ENCODE peak calls at places on chromosomes 13 and 19, in nine cellular contexts. R is heart left ventricle, Q is nephron progenitor cell, G is lower lobe of right lung, F is brain microvascular endothelial cell, J is endodermal cell, K is IMR-90, T is progenitor cell of endocrine pancreas, W is fibroblast of pulmonary artery. A is an unnamed sample.

GRCh38 chr13:110445722-110446569 is 115.6 kb downstream of the RAB20 start:
- DNase-seq in K (peak), T (no peak), J (no peak), F (no peak), W (no peak), R (no peak), Q (no peak), G (no peak), A (no peak)

GRCh38 chr13:24540236-24541126 is 27.9 kb upstream of the PARP4 start:
- DNase-seq in K (no peak), R (no peak), F (no peak), W (peak), T (no peak), G (peak), J (peak), Q (peak), A (no peak)

GRCh38 chr19:8641908-8642547 is 11.6 kb downstream of the NFILZ start:
- DNase-seq in T (no peak), K (peak), F (peak), Q (no peak), R (no peak), W (peak), J (no peak), G (no peak), A (no peak)

GRCh38 chr19:48568345-48568886 is 16.4 kb downstream of the SULT2B1 start:
- DNase-seq in F (peak), G (peak), J (peak), T (no peak), W (peak), Q (peak), R (peak), K (peak), A (peak)

GRCh38 chr19:35236638-35237400 is 8.3 kb upstream of the FAM187B start:
- DNase-seq in K (no peak), J (no peak), W (no peak), F (no peak), T (no peak), G (no peak), R (no peak), Q (no peak), A (no peak)

GRCh38 chr13:114142640-114143490 is 10.4 kb upstream of the RASA3 start:
- DNase-seq in G (peak), W (no peak), F (no peak), R (peak), K (peak), Q (no peak), J (peak), T (no peak), A (no peak)

GRCh38 chr19:34253711-34254551 is 423 bp upstream of the GARRE1 start:
- DNase-seq in R (peak), F (no peak), G (peak), W (no peak), J (peak), Q (peak), K (peak), T (peak), A (peak)

GRCh38 chr13:29810145-29810742 is 40.2 kb downstream of the UBL3 start:
- DNase-seq in K (peak), W (no peak), T (no peak), R (no peak), F (no peak), J (no peak), G (no peak), Q (no peak), A (no peak)

GRCh38 chr19:42596391-42597071 is 1.8 kb upstream of the CEACAM8 start:
- DNase-seq in K (no peak), Q (peak), G (peak), F (no peak), R (peak), T (peak), J (peak), W (peak), A (no peak)

GRCh38 chr19:16571689-16572331 is 405 bp downstream of the SLC35E1 start:
- DNase-seq in G (peak), Q (no peak), W (peak), K (peak), T (no peak), R (peak), F (no peak), J (no peak), A (no peak)

GRCh38 chr13:99968521-99969367 is 2.8 kb downstream of the ZIC5 start:
- DNase-seq in G (no peak), Q (peak), K (no peak), T (no peak), R (no peak), J (peak), W (no peak), F (no peak), A (no peak)

GRCh38 chr19:53898680-53899341 is 10.3 kb upstream of the CACNG7 start:
- DNase-seq in W (no peak), J (peak), R (no peak), T (no peak), F (no peak), Q (peak), K (no peak), G (no peak), A (no peak)

GRCh38 chr19:35013820-35014754 is 14.0 kb downstream of the GRAMD1A start:
- DNase-seq in Q (no peak), R (no peak), T (no peak), F (no peak), W (no peak), K (no peak), G (no peak), J (no peak), A (no peak)

GRCh38 chr13:54185785-54186184 is 1157.2 kb downstream of the OLFM4 start:
- DNase-seq in Q (peak), J (peak), W (no peak), G (no peak), K (no peak), F (no peak), R (no peak), T (no peak), A (no peak)
- TF ChIP-seq CTCF in Q (peak), J (peak), W (no peak), G (no peak), K (no peak), F (no peak), R (no peak), T (peak), A (no peak)

GRCh38 chr19:49918089-49918488 is 10.9 kb upstream of the ATF5 start:
- DNase-seq in Q (no peak), R (no peak), K (no peak), W (no peak), F (no peak), J (no peak), G (no peak), T (no peak), A (no peak)

GRCh38 chr19:49920624-49921363 is 8.2 kb upstream of the ATF5 start:
- DNase-seq in T (no peak), F (no peak), R (no peak), K (no peak), Q (no peak), G (no peak), W (no peak), J (no peak), A (no peak)

GRCh38 chr19:49913720-49914119 is 15.3 kb upstream of the ATF5 start:
- DNase-seq in F (no peak), Q (no peak), W (no peak), G (no peak), J (no peak), T (no peak), R (no peak), K (no peak), A (no peak)

GRCh38 chr19:49915271-49915670 is 13.7 kb upstream of the ATF5 start:
- DNase-seq in W (no peak), J (no peak), F (no peak), T (no peak), Q (no peak), K (no peak), G (no peak), R (no peak), A (no peak)

GRCh38 chr19:49916839-49917733 is 11.9 kb upstream of the ATF5 start:
- DNase-seq in F (no peak), T (no peak), R (no peak), G (no peak), K (no peak), Q (no peak), J (peak), W (no peak), A (no peak)
- TF ChIP-seq CTCF in F (peak), T (peak), R (no peak), G (no peak), K (no peak), Q (peak), J (peak), W (peak), A (no peak)

GRCh38 chr19:47239610-47240296 is 8.8 kb upstream of the BBC3 start:
- DNase-seq in W (peak), F (no peak), J (peak), T (peak), R (peak), G (peak), K (peak), Q (peak), A (no peak)
- TF ChIP-seq CTCF in W (no peak), F (no peak), J (no peak), T (no peak), R (no peak), G (no peak), K (no peak), Q (no peak), A (no peak)

GRCh38 chr13:26707122-26708006 is 53.2 kb downstream of the GPR12 start:
- DNase-seq in R (peak), J (peak), F (peak), W (peak), T (no peak), G (no peak), Q (peak), K (peak), A (no peak)
- TF ChIP-seq CTCF in R (peak), J (peak), F (peak), W (peak), T (peak), G (peak), Q (peak), K (peak), A (no peak)